ENCODE peak calls at places on chromosomes 12 and 14, in five cellular contexts. Z is mammary epithelial cell, K is colonic mucosa, Y is dorsolateral prefrontal cortex, N is lung. R is an unnamed sample.

GRCh38 chr14:51304428-51304827 is 64.4 kb downstream of the TMX1 start:
- DNase-seq in Z (peak; percentile 80), K (no peak), Y (no peak), N (no peak), R (no peak)

GRCh38 chr12:15910864-15911696 is at the start of gene DERA:
- DNase-seq in Z (peak; percentile 78), K (peak; percentile 90), Y (peak; percentile 55), N (peak; percentile 81), R (peak; percentile 93)

GRCh38 chr14:94570440-94570839 is 9.2 kb downstream of the SERPINA4 start:
- DNase-seq in Z (no peak), K (no peak), Y (no peak), N (no peak), R (no peak)

GRCh38 chr14:39469094-39469710 is 37.0 kb upstream of the FBXO33 start:
- DNase-seq in Z (no peak), K (no peak), Y (no peak), N (no peak), R (peak; percentile 2)

GRCh38 chr14:22561661-22562579 is 27.1 kb downstream of the DAD1 start:
- DNase-seq in Z (no peak), K (no peak), Y (no peak), N (peak; percentile 70), R (no peak)

GRCh38 chr14:95663226-95663797 is 22.9 kb upstream of the TCL1B start:
- DNase-seq in Z (no peak), K (no peak), Y (no peak), N (no peak), R (no peak)

GRCh38 chr12:113659015-113659414 is 187.3 kb upstream of the LHX5 start:
- DNase-seq in Z (no peak), K (no peak), Y (no peak), N (no peak), R (no peak)

GRCh38 chr14:59711083-59711482 is 134.5 kb upstream of the CCDC175 start:
- DNase-seq in Z (no peak), K (no peak), Y (no peak), N (no peak), R (no peak)

DNA sequence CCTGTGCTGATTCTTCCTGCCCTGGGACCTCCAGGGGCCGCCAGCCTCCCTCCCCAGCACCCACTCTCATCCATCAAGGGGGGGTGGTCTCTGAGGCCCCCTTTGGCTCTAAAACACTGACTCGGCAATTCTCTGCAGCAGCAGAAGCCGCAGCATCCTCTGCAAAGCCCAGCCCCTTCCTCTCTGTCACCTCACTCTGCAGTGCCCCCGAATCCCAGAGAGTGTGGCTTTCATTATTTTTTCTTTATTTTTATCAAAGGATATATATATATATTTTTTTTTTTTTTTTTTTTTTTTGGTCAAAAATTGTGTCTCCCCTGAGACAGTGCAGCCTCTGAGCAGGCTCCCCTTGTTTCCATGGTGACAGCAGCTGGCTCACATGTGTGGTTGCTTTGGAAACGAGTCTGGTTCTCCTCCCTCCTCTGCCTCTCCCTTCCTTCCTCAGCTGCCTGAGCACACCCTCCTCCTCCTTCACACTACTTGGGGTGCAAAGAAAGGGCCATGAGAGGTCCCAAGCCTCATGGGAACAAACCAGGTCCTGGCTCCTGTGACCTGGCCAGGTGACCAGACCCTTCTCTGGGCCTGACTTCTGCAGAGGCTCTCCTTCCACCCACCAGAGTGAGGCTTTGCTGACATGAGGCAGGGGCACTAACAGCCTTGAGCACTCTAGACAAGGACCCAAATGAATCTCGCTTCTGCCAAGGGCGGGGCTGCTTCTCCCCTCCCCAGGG is 100.5 kb downstream of the LRRC74A start:
- DNase-seq in Z (no peak), K (no peak), Y (peak; percentile 74), N (no peak), R (peak; percentile 93)
- H3K4me3 ChIP-seq in Z (no peak overlapping the region), K (no peak overlapping the region), Y (no peak overlapping the region), N (no peak overlapping the region), R (no peak overlapping the region)

GRCh38 chr12:129195081-129195480 is 341.8 kb downstream of the GLT1D1 start:
- DNase-seq in Z (no peak), K (no peak), Y (no peak), N (no peak), R (no peak)

GRCh38 chr12:129190827-129191226 is 337.5 kb downstream of the GLT1D1 start:
- DNase-seq in Z (no peak), K (no peak), Y (no peak), N (no peak), R (no peak)

GRCh38 chr12:129196927-129197326 is 343.6 kb downstream of the GLT1D1 start:
- DNase-seq in Z (no peak), K (no peak), Y (no peak), N (no peak), R (no peak)

GRCh38 chr12:129193263-129193871 is 340.1 kb downstream of the GLT1D1 start:
- DNase-seq in Z (no peak), K (peak; percentile 48), Y (no peak), N (no peak), R (peak; percentile 1)
- TF ChIP-seq CTCF in Z (peak; percentile 51), K (peak; percentile 58), Y (peak; percentile 51), N (peak; percentile 4), R (peak; percentile 44)

GRCh38 chr14:80215081-80215480 is 3.8 kb upstream of the DIO2 start:
- DNase-seq in Z (no peak), K (no peak), Y (no peak), N (no peak), R (no peak)

GRCh38 chr14:80208426-80208950 is 2.8 kb downstream of the DIO2 start:
- DNase-seq in Z (no peak), K (no peak), Y (no peak), N (no peak), R (no peak)

GRCh38 chr14:80212025-80212402 is 710 bp upstream of the DIO2 start:
- DNase-seq in Z (peak; percentile 58), K (no peak), Y (no peak), N (no peak), R (no peak)

GRCh38 chr14:80213602-80214001 is 2.3 kb upstream of the DIO2 start:
- DNase-seq in Z (peak; percentile 50), K (peak; percentile 43), Y (no peak), N (no peak), R (peak; percentile 81)

DNA sequence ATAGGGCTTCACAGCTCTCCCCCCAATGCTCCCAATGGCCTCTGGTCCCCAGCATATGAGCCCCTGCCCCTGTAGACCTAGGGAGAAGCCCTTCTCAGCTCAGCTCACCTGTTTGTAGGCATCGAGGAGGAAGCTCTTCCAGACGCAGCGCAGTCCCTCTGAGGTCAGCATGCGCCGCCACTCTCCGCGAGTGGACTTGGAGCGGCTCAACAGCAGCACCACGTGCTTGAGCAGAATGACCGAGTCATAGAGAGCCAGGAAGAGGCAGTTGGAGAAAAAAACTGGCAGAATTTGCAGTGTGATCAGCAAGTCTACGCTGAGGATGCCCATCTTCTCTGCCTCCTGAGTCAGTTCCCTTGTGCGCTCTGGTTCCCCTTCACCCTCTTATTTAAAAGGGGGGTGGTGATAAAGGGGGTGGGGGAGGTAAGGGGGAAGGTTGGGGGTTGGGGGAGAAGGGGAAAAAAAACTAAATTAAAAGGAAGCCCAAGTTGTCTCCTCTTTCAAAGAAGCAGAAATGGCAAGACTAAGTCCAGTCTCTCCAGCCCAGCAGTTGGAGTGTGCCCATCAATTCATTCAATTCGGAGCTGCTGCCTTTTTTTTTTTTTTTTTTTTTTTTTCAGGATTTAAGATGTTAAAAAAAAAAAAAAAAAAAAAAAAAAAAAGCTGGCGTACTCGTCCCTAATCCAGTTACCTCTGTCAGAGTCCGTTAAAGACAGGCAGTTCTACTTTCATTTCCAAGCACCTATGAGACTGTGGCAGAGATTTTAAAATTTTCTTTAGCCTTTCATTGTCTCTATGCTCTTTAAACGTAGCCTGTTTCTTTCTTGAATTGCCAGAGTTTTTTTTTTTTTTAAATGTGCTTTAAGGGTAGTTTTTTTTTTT is at the start of gene DIO2:
- DNase-seq in Z (no peak), K (no peak), Y (peak; percentile 54), N (no peak), R (peak; percentile 14)
- H3K4me3 ChIP-seq in Z (peak within 1 kb of the TSS; percentile 25), K (no peak within 1 kb of the TSS), Y (peak within 1 kb of the TSS; percentile 44), N (no peak within 1 kb of the TSS), R (peak within 1 kb of the TSS; percentile 51)

GRCh38 chr14:81868172-81868571 is 334.5 kb upstream of the SEL1L start:
- DNase-seq in Z (no peak), K (no peak), Y (no peak), N (no peak), R (no peak)
- TF ChIP-seq CTCF in Z (no peak), K (no peak), Y (no peak), N (no peak), R (no peak)

DNA sequence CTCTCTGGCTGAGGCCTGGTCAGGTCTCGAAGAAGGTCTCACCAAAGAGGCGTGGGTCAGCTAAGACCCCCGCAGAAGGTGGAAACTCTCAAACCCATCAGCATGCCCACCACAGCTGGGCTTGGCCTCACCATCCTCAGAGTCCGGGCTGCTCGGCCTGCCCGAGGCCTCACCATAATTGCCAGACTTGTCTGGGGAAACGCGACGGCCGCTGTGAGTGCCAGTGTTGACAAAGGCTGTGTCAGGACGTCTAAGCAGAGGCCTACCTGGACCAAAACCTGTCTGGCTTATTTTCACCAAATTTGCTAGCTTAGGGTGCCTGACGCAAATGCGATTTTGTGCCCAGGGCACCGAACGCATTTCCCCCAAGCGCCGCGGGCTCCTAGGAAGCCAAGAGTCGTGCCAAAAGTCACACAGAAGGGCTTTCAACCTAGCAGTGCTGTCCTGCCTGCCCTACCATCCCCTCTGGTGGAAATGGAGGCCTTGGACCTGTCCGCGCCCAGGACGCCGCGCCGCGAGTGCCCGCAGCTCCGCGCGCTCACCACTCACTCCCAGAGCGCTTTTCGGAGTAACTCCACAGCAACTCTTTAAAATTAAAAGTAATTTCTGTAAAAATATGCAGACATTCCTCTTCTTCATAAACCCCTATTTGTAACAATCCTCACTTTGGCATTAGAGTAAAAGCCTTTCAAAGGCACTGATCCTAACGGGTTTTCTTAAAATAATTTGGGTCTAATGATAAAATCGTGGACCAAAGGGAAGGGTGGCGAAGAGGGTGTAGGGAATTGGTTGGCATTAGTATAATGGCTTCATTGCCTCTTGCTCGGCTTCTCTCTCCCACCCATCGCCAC is 1.2 kb upstream of the ALX1 start:
- DNase-seq in Z (no peak), K (no peak), Y (no peak), N (no peak), R (no peak)
- H3K4me3 ChIP-seq in Z (no peak overlapping the region), K (no peak overlapping the region), Y (no peak overlapping the region), N (no peak overlapping the region), R (no peak overlapping the region)

DNA sequence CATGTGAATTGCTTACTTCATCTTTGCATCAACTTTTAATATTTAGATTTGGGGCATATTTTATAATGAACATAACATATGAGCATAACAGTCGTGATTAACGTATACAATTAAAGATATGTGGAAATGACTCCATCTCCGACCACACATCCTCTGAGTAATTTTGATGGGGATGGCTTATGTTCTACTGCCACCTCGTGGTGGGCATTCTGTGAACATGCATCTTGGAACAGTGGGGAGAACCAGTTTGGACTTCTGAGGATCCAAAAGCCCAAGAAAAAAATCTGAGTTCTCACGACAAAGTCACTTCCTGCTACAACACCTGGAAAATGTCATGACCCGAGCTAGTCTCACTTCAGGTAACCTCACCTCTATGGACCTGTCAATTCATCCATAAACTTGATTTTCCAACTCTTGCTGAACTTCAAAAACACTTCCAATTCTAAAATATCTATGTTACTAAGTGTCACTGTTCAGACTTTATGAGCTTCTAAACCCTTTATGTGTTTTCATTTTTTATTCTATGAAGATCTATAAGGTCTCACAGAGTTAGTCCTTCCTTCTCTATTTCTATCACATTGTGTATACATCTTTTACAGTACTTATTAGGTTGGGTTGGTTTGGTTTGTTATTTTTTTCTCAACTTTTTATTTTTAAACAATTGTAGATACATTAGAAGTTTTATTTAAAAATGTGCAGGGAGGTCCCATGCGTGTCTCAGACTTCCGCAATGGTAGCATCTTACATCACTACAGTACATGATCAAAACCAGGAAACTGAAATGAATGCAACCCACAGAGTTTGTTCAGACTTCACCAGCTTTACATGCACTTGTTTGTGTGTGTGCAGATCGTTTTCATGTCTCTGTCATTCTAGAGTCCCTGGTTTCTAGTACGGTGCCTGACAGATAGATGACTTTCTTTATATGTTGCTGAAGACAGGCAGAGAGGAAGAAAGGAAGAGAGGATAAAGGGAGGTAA is 38.2 kb upstream of the STAB2 start:
- DNase-seq in Z (peak; percentile 73), K (peak; percentile 66), Y (peak; percentile 48), N (peak; percentile 53), R (peak; percentile 89)
- TF ChIP-seq CTCF in Z (peak; percentile 61), K (peak; percentile 74), Y (peak; percentile 94), N (peak; percentile 71), R (peak; percentile 80)